ENCODE peak calls at places on chromosomes 16 and 17, in nine cellular contexts. T is endodermal cell, X is H9, R is left ventricle myocardium inferior, L is ascending aorta, Z is sigmoid colon, A is mesenchymal stem cell, O is GM23248, M is A549. U is an unnamed sample. For H3K4me1 and H3K9me3, the result is how much of the 10 kb centered on the place peaks cover.

GRCh38 chr17:8122923-8123694 is 797 bp downstream of the HES7 start:
- DNase-seq in T (peak), X (peak), R (no peak), L (no peak), Z (no peak), A (peak), O (peak), M (peak), U (peak)

GRCh38 chr17:27454089-27454488 is 2.2 kb upstream of the KSR1 start:
- DNase-seq in T (no peak), X (no peak), R (no peak), L (no peak), Z (no peak), A (no peak), O (peak), M (no peak), U (no peak)

GRCh38 chr17:836154-836553 is 54.0 kb downstream of the MRM3 start:
- DNase-seq in T (no peak), X (no peak), R (no peak), L (no peak), Z (no peak), A (peak), O (peak), M (no peak), U (no peak)

GRCh38 chr16:58197314-58198012 is 443 bp downstream of the CSNK2A2 start:
- DNase-seq in T (peak), X (no peak), R (no peak), L (no peak), Z (no peak), A (peak), O (peak), M (no peak), U (no peak)

GRCh38 chr16:10954903-10955302 is 10.5 kb downstream of the CLEC16A start:
- DNase-seq in T (no peak), X (no peak), R (no peak), L (no peak), Z (no peak), A (no peak), O (no peak), M (no peak), U (no peak)

GRCh38 chr17:1124238-1124699 is 55.5 kb downstream of the ABR start:
- DNase-seq in T (peak), X (no peak), R (no peak), L (no peak), Z (no peak), A (no peak), O (no peak), M (no peak), U (no peak)

GRCh38 chr17:57517519-57518342 is 227.4 kb downstream of the CCDC182 start:
- DNase-seq in T (no peak), X (no peak), R (no peak), L (no peak), Z (no peak), A (no peak), O (no peak), M (peak), U (no peak)

GRCh38 chr17:18033442-18034099 is 5.4 kb downstream of the ATPAF2 start:
- DNase-seq in T (peak), X (peak), R (no peak), L (no peak), Z (no peak), A (peak), O (peak), M (peak), U (no peak)

GRCh38 chr17:73546770-73547345 is 97.4 kb downstream of the SDK2 start:
- DNase-seq in T (peak), X (peak), R (no peak), L (no peak), Z (no peak), A (peak), O (peak), M (peak), U (no peak)

GRCh38 chr17:9386401-9386800 is 189.2 kb downstream of the STX8 start:
- DNase-seq in T (no peak), X (no peak), R (no peak), L (no peak), Z (no peak), A (no peak), O (no peak), M (no peak), U (no peak)

GRCh38 chr17:60396412-60396811 is 4.5 kb upstream of the USP32 start:
- DNase-seq in T (no peak), X (no peak), R (no peak), L (no peak), Z (no peak), A (no peak), O (no peak), M (no peak), U (no peak)
- H3K4me1 ChIP-seq in T (under half), X (under half), R (under half), L (under half), Z (under half), A (under half), O (under half), M (under half), U (under half)

DNA sequence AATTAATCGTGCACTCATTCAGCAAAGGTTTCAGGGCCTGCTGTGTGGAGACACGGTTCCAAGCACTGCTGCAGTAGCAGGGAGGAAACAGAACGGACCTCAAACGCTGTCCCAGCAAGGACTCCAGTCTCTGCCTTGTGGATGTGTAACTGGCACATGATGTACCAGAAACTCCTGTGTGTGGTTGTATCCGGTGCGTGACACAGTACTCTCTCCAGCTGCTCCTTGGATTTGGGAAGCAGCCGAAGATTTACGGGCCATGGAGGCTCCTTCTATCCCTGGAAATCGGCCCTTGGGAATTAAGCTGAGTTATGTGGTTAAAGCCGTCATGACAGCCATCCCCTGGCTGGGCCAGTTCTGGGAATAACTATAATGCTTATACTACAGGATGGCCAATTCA is 8.5 kb upstream of the ANKRD11 start:
- DNase-seq in T (no peak), X (no peak), R (no peak), L (no peak), Z (peak), A (peak), O (no peak), M (no peak), U (peak)
- H3K27ac ChIP-seq in T (no peak), X (no peak), R (no peak), L (no peak), Z (no peak), A (no peak), O (no peak), M (no peak), U (no peak)

GRCh38 chr16:60922920-60923319 is 1113.3 kb downstream of the CDH8 start:
- DNase-seq in T (no peak), X (no peak), R (no peak), L (no peak), Z (no peak), A (no peak), O (no peak), M (no peak), U (no peak)
- H3K9me3 ChIP-seq in T (under half), X (under half), R (under half), L (under half), Z (under half), A (under half), O (under half), M (under half), U (under half)

DNA sequence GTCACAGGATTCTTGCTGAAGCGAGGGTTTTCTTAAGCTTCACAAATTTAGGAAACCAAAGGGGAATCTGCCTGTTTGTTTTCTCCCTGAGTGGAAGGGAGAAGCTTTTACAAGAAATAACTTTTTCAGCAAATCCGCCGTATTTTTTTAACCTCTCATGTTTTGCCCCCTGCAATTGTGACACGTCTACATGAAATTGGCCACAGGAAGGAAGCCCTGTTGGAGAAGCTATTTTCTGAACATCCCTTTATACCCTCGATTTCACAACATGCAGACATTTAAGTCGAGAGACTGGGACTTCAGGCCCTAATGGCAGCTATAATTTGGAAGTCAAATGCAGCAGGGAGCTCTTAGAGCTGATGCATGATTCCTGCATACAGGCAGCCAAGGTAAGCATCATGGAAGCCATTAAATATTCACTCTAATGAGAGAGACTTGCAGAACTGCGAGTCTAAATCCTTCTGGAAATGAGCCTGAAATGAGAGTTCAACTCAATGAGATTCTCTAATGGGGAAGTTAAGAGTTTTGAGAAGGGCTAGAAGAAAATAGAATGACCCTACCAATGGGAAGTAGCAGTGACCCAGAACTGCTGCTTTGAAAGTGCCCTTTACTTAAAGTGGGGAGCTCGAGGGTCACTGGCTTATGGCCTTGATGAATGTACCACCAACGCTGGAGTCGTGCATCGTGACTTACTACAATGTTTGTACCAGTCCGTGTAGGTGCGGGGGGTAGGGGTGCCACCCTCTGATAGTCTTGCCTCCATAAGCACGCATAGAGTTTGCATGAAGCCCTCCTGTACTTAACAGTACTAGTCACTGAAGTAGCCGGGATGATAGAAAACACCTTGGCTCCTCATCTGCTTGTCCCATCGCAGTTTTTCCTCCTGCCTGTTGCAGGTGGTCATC is 45.1 kb upstream of the IRF8 start:
- DNase-seq in T (no peak), X (no peak), R (no peak), L (no peak), Z (peak), A (no peak), O (no peak), M (no peak), U (no peak)
- H3K4me1 ChIP-seq in T (under half), X (under half), R (under half), L (under half), Z (under half), A (under half), O (under half), M (under half), U (under half)

DNA sequence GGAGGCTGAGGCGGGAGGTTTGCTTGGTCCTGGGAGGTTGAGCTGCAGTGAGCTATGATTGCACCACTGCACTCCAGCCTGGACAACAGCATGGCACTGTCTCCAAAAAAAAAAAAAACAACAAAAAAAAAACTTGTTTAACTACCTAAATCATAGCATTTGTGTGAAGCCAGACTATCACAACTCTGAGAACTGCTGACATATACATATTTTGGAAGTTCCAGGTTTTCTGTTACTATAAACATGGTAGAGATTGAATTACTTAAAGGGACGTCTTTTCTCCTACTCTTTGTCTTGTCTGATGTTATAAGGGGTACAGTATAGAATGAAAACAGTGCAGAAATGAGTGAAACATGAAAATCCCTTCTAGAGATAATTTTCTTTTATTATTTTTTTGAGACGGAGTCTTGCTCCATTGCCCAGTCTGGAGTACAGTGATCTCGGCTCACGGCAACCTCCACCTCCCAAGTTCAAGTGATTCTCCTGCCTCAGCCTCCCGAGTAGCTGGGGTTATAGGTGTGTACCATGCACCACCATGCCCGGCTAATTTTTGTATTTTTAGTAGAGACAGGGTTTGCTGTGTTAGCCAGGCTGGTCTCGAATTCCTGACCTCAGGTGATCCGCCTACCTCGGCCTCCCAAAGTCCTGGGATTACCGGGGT is 18.4 kb downstream of the ABCC1 start:
- DNase-seq in T (no peak), X (no peak), R (no peak), L (no peak), Z (no peak), A (no peak), O (no peak), M (no peak), U (no peak)
- H3K27ac ChIP-seq in T (no peak), X (no peak), R (no peak), L (no peak), Z (peak), A (no peak), O (no peak), M (peak), U (no peak)

GRCh38 chr16:35564889-35565288 is 2105.5 kb downstream of the TP53TG3F start:
- DNase-seq in T (no peak), X (no peak), R (no peak), L (no peak), Z (no peak), A (no peak), O (no peak), M (no peak), U (no peak)

GRCh38 chr16:35562471-35562870 is 2103.1 kb downstream of the TP53TG3F start:
- DNase-seq in T (no peak), X (no peak), R (no peak), L (no peak), Z (no peak), A (no peak), O (no peak), M (no peak), U (no peak)

GRCh38 chr16:35561346-35561745 is 2101.9 kb downstream of the TP53TG3F start:
- DNase-seq in T (no peak), X (no peak), R (no peak), L (no peak), Z (no peak), A (no peak), O (no peak), M (no peak), U (no peak)

GRCh38 chr16:35564148-35564547 is 2104.7 kb downstream of the TP53TG3F start:
- DNase-seq in T (no peak), X (no peak), R (no peak), L (no peak), Z (no peak), A (no peak), O (no peak), M (no peak), U (no peak)

DNA sequence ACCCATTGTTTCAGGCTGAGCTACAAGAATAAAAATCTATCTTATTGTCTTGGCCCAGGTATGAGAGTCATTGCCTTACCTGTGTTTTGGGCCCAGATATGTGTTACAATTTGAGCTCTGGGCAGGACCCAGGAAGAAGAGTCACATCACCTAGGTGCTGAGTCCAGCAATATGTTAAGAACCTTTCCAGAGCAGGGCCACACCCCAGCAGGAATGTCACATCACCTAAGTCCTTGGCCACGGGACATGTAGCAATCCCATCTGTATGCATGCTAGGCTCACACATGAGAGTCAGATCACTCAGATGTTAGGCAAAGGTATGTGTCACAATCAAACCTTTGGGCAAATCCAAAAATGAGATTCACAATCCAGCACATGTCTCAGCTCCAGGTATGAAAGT is 2103.5 kb downstream of the TP53TG3F start:
- DNase-seq in T (no peak), X (no peak), R (no peak), L (no peak), Z (no peak), A (no peak), O (no peak), M (no peak), U (no peak)
- H3K9me3 ChIP-seq in T (half or more), X (half or more), R (under half), L (under half), Z (under half), A (under half), O (under half), M (under half), U (under half)